ENCODE peak calls at places on chromosomes 1 and 21, in eight cellular contexts. K, A, S, I, J, Q, R and V are unnamed samples.

GRCh38 chr1:206415913-206416312 is 54.4 kb upstream of the IKBKE start:
- DNase-seq in J (no peak), A (no peak), S (no peak), R (no peak), I (no peak), Q (no peak), K (no peak), V (no peak)

GRCh38 chr1:240906477-240906876 is 294.5 kb upstream of the GREM2 start:
- DNase-seq in S (no peak), R (no peak), J (peak; percentile 46), Q (no peak), A (no peak), K (no peak), I (peak; percentile 62), V (no peak)

GRCh38 chr21:32844653-32845443 is 73.3 kb upstream of the PAXBP1 start:
- DNase-seq in K (no peak), A (no peak), R (no peak), Q (no peak), I (no peak), J (no peak), S (no peak), V (no peak)

GRCh38 chr1:152904688-152905440 is 3.5 kb upstream of the IVL start:
- DNase-seq in K (no peak), R (no peak), I (no peak), A (no peak), Q (no peak), J (no peak), S (no peak), V (no peak)

GRCh38 chr21:45975017-45975595 is 6.5 kb upstream of the COL6A1 start:
- DNase-seq in A (peak; percentile 65), Q (no peak), R (peak; percentile 85), S (peak; percentile 95), K (no peak), J (no peak), I (no peak), V (no peak)

GRCh38 chr1:33692216-33693188 is 171.4 kb upstream of the HMGB4 start:
- DNase-seq in I (no peak), R (no peak), Q (no peak), A (no peak), J (no peak), K (no peak), S (no peak), V (no peak)

GRCh38 chr1:115299266-115299665 is 38.8 kb downstream of the NGF start:
- DNase-seq in I (no peak), S (no peak), R (no peak), K (no peak), Q (no peak), A (peak; percentile 22), J (no peak), V (no peak)

GRCh38 chr1:6248798-6249731 is 5.1 kb downstream of the HES3 start:
- DNase-seq in S (no peak), J (no peak), R (no peak), Q (no peak), I (peak; percentile 46), A (peak; percentile 60), K (no peak), V (no peak)

GRCh38 chr1:217214551-217214950 is 416.3 kb downstream of the GPATCH2 start:
- DNase-seq in I (no peak), R (no peak), Q (no peak), K (no peak), J (no peak), A (no peak), S (no peak), V (no peak)